ENCODE peak calls at places on chromosomes 5 and 9, in five cellular contexts. I is CD4-positive, alpha-beta memory T cell; O is H1; E is pancreas; W is CD8-positive, alpha-beta memory T cell. Z is an unnamed sample.

GRCh38 chr5:155905359-155905758 is 421.6 kb upstream of the SGCD start:
- DNase-seq in I (no peak), O (no peak), E (no peak), W (no peak), Z (no peak)

GRCh38 chr5:38591450-38591849 is 35.0 kb upstream of the LIFR start:
- DNase-seq in I (no peak), O (no peak), E (no peak), W (no peak), Z (no peak)

GRCh38 chr5:151068571-151069197 is 12.2 kb downstream of the TNIP1 start:
- DNase-seq in I (no peak), O (no peak), E (no peak), W (no peak), Z (no peak)

GRCh38 chr5:171965740-171966139 is 40.7 kb downstream of the FBXW11 start:
- DNase-seq in I (no peak), O (no peak), E (no peak), W (no peak), Z (no peak)

GRCh38 chr9:110463499-110463898 is 116.0 kb downstream of the SVEP1 start:
- DNase-seq in I (no peak), O (no peak), E (no peak), W (no peak), Z (no peak)

GRCh38 chr9:5443845-5444244 is 6.1 kb upstream of the PLGRKT start:
- DNase-seq in I (no peak), O (no peak), E (no peak), W (no peak), Z (no peak)

GRCh38 chr5:58447231-58447630 is 12.7 kb downstream of the PLK2 start:
- DNase-seq in I (no peak), O (no peak), E (no peak), W (no peak), Z (no peak)

GRCh38 chr5:37889612-37890317 is 49.9 kb upstream of the GDNF start:
- DNase-seq in I (no peak), O (no peak), E (no peak), W (no peak), Z (no peak)

GRCh38 chr9:20376780-20377179 is 245.5 kb downstream of the MLLT3 start:
- DNase-seq in I (no peak), O (no peak), E (no peak), W (no peak), Z (no peak)

GRCh38 chr5:86979801-86980510 is 287.7 kb upstream of the RASA1 start:
- DNase-seq in I (no peak), O (no peak), E (no peak), W (no peak), Z (no peak)

GRCh38 chr5:42516282-42517042 is 93.2 kb downstream of the GHR start:
- DNase-seq in I (no peak), O (no peak), E (no peak), W (no peak), Z (no peak)

GRCh38 chr9:96136992-96137665 is 164.8 kb downstream of the HSD17B3 start:
- DNase-seq in I (no peak), O (no peak), E (no peak), W (no peak), Z (no peak)

GRCh38 chr9:73165911-73166310 is 14.2 kb downstream of the ANXA1 start:
- DNase-seq in I (no peak), O (no peak), E (no peak), W (no peak), Z (no peak)

GRCh38 chr5:82835488-82835887 is 241.7 kb downstream of the TMEM167A start:
- DNase-seq in I (no peak), O (no peak), E (no peak), W (no peak), Z (no peak)

GRCh38 chr9:108057421-108058136 is 568.0 kb upstream of the KLF4 start:
- DNase-seq in I (no peak), O (no peak), E (no peak), W (no peak), Z (no peak)

GRCh38 chr9:127451681-127452480 is 571 bp downstream of the LRSAM1 start:
- DNase-seq in I (peak; percentile 33), O (no peak), E (peak; percentile 75), W (peak; percentile 26), Z (peak; percentile 19)

GRCh38 chr9:69097053-69097452 is 61.5 kb downstream of the FXN start:
- DNase-seq in I (no peak), O (no peak), E (no peak), W (no peak), Z (no peak)

GRCh38 chr5:54278031-54278830 is 32.1 kb downstream of the ARL15 start:
- DNase-seq in I (no peak), O (no peak), E (no peak), W (no peak), Z (no peak)

GRCh38 chr5:100505984-100506670 is 29.0 kb upstream of the FAM174A start:
- DNase-seq in I (no peak), O (no peak), E (no peak), W (no peak), Z (no peak)

GRCh38 chr9:77514886-77515711 is 133.0 kb downstream of the GNA14 start:
- DNase-seq in I (no peak), O (no peak), E (no peak), W (no peak), Z (no peak)

GRCh38 chr9:120868676-120869359 is 8.2 kb downstream of the PHF19 start:
- DNase-seq in I (peak; percentile 96), O (peak; percentile 97), E (peak; percentile 99), W (peak; percentile 96), Z (peak; percentile 98)

GRCh38 chr5:149618581-149619248 is 37.4 kb downstream of the ARHGEF37 start:
- DNase-seq in I (no peak), O (no peak), E (no peak), W (no peak), Z (no peak)

GRCh38 chr9:104885818-104886709 is 41.9 kb downstream of the ABCA1 start:
- DNase-seq in I (no peak), O (peak; percentile 64), E (no peak), W (no peak), Z (no peak)

GRCh38 chr9:68804911-68805889 is 100.2 kb downstream of the PIP5K1B start:
- DNase-seq in I (no peak), O (no peak), E (no peak), W (no peak), Z (no peak)

GRCh38 chr5:58944221-58944620 is 361.3 kb downstream of the RAB3C start:
- DNase-seq in I (no peak), O (no peak), E (no peak), W (no peak), Z (no peak)

GRCh38 chr5:143521891-143522290 is 118.4 kb upstream of the NR3C1 start:
- DNase-seq in I (no peak), O (no peak), E (no peak), W (no peak), Z (no peak)
- H3K9me3 ChIP-seq in I (no peaks in the 10 kb centered on the region), O (no peaks in the 10 kb centered on the region), E (no peaks in the 10 kb centered on the region), W (no peaks in the 10 kb centered on the region), Z (no peaks in the 10 kb centered on the region)

GRCh38 chr9:134454386-134454978 is 128.2 kb downstream of the RXRA start:
- DNase-seq in I (no peak), O (no peak), E (no peak), W (no peak), Z (no peak)

GRCh38 chr9:134455537-134455936 is 129.3 kb downstream of the RXRA start:
- DNase-seq in I (no peak), O (no peak), E (no peak), W (no peak), Z (no peak)

GRCh38 chr9:134455951-134456739 is 129.9 kb downstream of the RXRA start:
- DNase-seq in I (peak; percentile 81), O (no peak), E (no peak), W (peak; percentile 66), Z (peak; percentile 44)

GRCh38 chr9:134453776-134454175 is 127.5 kb downstream of the RXRA start:
- DNase-seq in I (no peak), O (no peak), E (no peak), W (no peak), Z (no peak)

DNA sequence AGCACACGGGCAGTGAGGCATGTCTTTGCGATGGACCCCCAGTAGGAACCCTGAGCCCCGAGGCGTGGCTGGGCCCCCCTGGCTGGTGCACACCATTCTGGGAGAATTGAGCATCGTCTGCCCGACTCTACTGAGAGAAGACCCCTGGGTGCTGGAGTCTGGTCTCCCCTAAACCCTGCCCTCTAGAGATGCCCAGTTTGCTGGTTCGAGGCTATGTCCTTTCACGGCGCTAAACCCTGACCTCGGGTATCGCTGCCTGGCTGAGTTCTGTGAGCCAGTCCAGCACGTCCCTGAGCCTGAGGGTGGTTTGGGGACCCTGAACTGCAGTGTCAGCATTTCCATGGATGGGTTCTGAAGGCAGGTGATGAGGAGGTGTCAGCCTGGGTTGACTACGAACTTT is 128.8 kb downstream of the RXRA start:
- DNase-seq in I (no peak), O (no peak), E (no peak), W (no peak), Z (no peak)
- H3K9me3 ChIP-seq in I (no peaks in the 10 kb centered on the region), O (no peaks in the 10 kb centered on the region), E (no peaks in the 10 kb centered on the region), W (no peaks in the 10 kb centered on the region), Z (no peaks in the 10 kb centered on the region)

DNA sequence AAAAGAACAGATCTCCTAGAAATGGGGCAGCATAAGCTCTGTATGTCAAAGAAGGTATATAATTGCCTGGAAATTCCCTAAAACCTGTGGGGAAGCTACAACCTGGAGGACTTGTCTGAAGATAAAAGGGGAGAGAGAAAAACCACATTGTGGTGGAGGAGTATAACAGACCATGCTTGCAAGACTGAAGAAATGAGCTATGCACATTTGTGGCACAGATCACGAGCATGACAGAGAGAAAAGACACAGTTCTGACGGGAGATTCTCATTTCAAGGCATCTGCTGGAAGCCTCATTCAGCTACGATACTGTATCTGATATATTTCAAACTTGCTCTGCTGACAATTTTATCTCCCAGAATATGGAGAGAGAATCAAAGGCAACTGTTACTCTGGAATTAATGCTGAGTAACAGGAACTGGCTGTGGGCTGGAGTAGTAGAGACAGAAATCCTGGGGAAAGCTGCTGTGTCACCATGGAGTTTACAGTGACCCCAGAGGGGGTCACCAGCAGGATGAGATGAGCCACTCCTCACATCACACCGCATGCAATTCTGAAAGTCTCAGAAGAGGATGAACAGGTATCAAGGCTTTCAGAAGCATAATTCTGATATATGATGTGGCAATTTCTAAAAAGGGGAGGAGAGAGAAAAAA is 528.7 kb downstream of the IRX1 start:
- DNase-seq in I (no peak), O (no peak), E (no peak), W (no peak), Z (no peak)
- H3K9me3 ChIP-seq in I (no peaks in the 10 kb centered on the region), O (peaks cover 3% of the 10 kb centered on the region), E (no peaks in the 10 kb centered on the region), W (no peaks in the 10 kb centered on the region), Z (no peaks in the 10 kb centered on the region)

DNA sequence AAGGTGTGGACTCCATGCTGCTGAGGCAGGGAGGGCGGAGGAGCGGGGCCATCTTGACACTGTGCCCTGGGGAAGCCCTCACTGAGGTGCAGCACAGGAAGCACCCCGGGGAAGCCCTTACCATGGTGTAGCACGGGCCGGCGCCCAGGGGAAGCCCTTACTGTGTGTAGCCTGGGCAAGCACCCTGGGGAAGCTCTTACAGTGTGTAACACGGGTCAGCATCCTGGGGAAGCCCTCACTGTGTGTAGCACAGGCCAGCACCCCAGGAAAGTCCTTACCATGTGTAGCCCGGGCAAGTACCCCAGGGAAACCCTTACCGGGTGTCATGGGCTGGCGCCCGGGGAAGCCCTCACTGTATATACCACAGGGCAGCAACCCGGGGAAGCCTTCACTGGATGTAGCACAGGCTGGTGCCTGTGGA is 62.6 kb upstream of the ZNF354B start:
- DNase-seq in I (no peak), O (no peak), E (peak; percentile 55), W (no peak), Z (no peak)
- H3K9me3 ChIP-seq in I (no peaks in the 10 kb centered on the region), O (peaks cover 27% of the 10 kb centered on the region), E (no peaks in the 10 kb centered on the region), W (no peaks in the 10 kb centered on the region), Z (no peaks in the 10 kb centered on the region)

DNA sequence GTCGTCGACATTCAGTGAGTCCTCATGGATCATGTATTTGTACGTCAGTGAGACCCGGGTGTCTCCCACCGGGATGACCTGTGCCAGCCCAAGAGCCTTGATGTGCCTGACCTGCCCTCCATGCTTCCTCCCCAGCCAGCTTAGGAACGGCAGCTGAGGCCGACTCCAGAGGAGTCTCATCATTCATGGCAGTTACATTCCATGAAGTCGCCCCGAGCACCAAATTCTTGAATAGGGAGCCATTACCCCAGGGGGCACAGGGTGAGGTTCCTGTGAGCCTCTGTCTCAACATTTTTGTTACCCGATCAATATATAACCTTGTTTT is 67.8 kb downstream of the ZNF354C start:
- DNase-seq in I (no peak), O (no peak), E (no peak), W (no peak), Z (no peak)
- H3K9me3 ChIP-seq in I (no peaks in the 10 kb centered on the region), O (peaks cover 15% of the 10 kb centered on the region), E (no peaks in the 10 kb centered on the region), W (no peaks in the 10 kb centered on the region), Z (no peaks in the 10 kb centered on the region)